ENCODE peak calls at places on chromosome 7, in five cellular contexts. One of them, this sample, is unnamed. For H3K9me3, the result is how much of the 10 kb centered on the place peaks cover.

GRCh38 chr7:112898432-112899290 is 108.5 kb upstream of the TMEM168 start:
- DNase-seq in IMR-90: peak
- DNase-seq in ovary: no peak
- DNase-seq in A549: peak
- DNase-seq in transverse colon: peak
- DNase-seq in this sample: peak

GRCh38 chr7:29622335-29623265 is 59.0 kb downstream of the PRR15 start:
- DNase-seq in IMR-90: peak
- DNase-seq in ovary: no peak
- DNase-seq in A549: peak
- DNase-seq in transverse colon: no peak
- DNase-seq in this sample: no peak

GRCh38 chr7:86644282-86645173 is 819 bp downstream of the GRM3 start:
- DNase-seq in IMR-90: no peak
- DNase-seq in ovary: no peak
- DNase-seq in A549: no peak
- DNase-seq in transverse colon: no peak
- DNase-seq in this sample: no peak

GRCh38 chr7:30925117-30925516 is 13.5 kb downstream of the AQP1 start:
- DNase-seq in IMR-90: no peak
- DNase-seq in ovary: peak
- DNase-seq in A549: no peak
- DNase-seq in transverse colon: no peak
- DNase-seq in this sample: no peak

GRCh38 chr7:63041786-63042185 is 956.9 kb upstream of the ZNF722 start:
- DNase-seq in IMR-90: no peak
- DNase-seq in ovary: no peak
- DNase-seq in A549: no peak
- DNase-seq in transverse colon: no peak
- DNase-seq in this sample: no peak

GRCh38 chr7:141402277-141402996 is 148.8 kb upstream of the AGK start:
- DNase-seq in IMR-90: no peak
- DNase-seq in ovary: no peak
- DNase-seq in A549: no peak
- DNase-seq in transverse colon: no peak
- DNase-seq in this sample: no peak

GRCh38 chr7:79282051-79282694 is 171.3 kb downstream of the MAGI2 start:
- DNase-seq in IMR-90: peak
- DNase-seq in ovary: peak
- DNase-seq in A549: peak
- DNase-seq in transverse colon: no peak
- DNase-seq in this sample: no peak

GRCh38 chr7:98831641-98832221 is 38.1 kb downstream of the TMEM130 start:
- DNase-seq in IMR-90: peak
- DNase-seq in ovary: no peak
- DNase-seq in A549: no peak
- DNase-seq in transverse colon: peak
- DNase-seq in this sample: peak

GRCh38 chr7:3463696-3464095 is 162.6 kb downstream of the SDK1 start:
- DNase-seq in IMR-90: no peak
- DNase-seq in ovary: no peak
- DNase-seq in A549: no peak
- DNase-seq in transverse colon: no peak
- DNase-seq in this sample: no peak

GRCh38 chr7:33895025-33895804 is 10.1 kb upstream of the BMPER start:
- DNase-seq in IMR-90: peak
- DNase-seq in ovary: peak
- DNase-seq in A549: peak
- DNase-seq in transverse colon: peak
- DNase-seq in this sample: peak

GRCh38 chr7:10889266-10889898 is 84.3 kb upstream of the PHF14 start:
- DNase-seq in IMR-90: peak
- DNase-seq in ovary: no peak
- DNase-seq in A549: peak
- DNase-seq in transverse colon: peak
- DNase-seq in this sample: no peak

GRCh38 chr7:75913437-75913836 is 1.5 kb upstream of the POR start:
- DNase-seq in IMR-90: no peak
- DNase-seq in ovary: no peak
- DNase-seq in A549: no peak
- DNase-seq in transverse colon: no peak
- DNase-seq in this sample: no peak

GRCh38 chr7:157552295-157552993 is 215.6 kb downstream of the DNAJB6 start:
- DNase-seq in IMR-90: no peak
- DNase-seq in ovary: no peak
- DNase-seq in A549: no peak
- DNase-seq in transverse colon: no peak
- DNase-seq in this sample: no peak
- H3K9me3 ChIP-seq in IMR-90: half or more
- H3K9me3 ChIP-seq in ovary: under half
- H3K9me3 ChIP-seq in A549: under half
- H3K9me3 ChIP-seq in transverse colon: under half
- H3K9me3 ChIP-seq in this sample: under half

DNA sequence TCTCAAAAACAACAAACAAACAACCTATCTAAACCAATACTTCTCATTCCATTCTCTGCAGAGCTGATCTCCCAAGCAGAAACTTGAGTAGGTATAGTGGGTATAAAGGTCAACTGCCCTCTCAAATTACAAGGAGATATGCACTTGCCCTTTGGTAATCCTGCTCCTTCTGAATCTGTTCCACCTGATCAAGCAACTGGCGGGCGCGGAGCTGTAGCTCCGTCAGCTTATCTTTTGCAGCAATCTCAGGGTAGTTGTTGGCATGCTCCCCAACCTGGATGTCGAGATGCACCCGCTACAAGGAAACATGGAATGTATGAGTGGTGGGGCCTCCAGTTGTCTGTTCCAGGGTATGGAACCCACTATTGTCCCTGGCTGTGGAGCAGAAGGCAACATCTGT is 1.1 kb downstream of the TMED4 start:
- DNase-seq in IMR-90: no peak
- DNase-seq in ovary: no peak
- DNase-seq in A549: no peak
- DNase-seq in transverse colon: peak
- DNase-seq in this sample: peak
- TF ChIP-seq CTCF in IMR-90: no peak
- TF ChIP-seq CTCF in ovary: no peak
- TF ChIP-seq CTCF in A549: no peak
- TF ChIP-seq CTCF in transverse colon: no peak
- TF ChIP-seq CTCF in this sample: no peak

GRCh38 chr7:128409435-128410091 is at the start of gene IMPDH1:
- DNase-seq in IMR-90: peak
- DNase-seq in ovary: peak
- DNase-seq in A549: peak
- DNase-seq in transverse colon: peak
- DNase-seq in this sample: peak
- TF ChIP-seq POLR2A in IMR-90: no peak
- TF ChIP-seq POLR2A in ovary: peak
- TF ChIP-seq POLR2A in A549: peak
- TF ChIP-seq POLR2A in transverse colon: peak
- TF ChIP-seq POLR2A in this sample: peak

DNA sequence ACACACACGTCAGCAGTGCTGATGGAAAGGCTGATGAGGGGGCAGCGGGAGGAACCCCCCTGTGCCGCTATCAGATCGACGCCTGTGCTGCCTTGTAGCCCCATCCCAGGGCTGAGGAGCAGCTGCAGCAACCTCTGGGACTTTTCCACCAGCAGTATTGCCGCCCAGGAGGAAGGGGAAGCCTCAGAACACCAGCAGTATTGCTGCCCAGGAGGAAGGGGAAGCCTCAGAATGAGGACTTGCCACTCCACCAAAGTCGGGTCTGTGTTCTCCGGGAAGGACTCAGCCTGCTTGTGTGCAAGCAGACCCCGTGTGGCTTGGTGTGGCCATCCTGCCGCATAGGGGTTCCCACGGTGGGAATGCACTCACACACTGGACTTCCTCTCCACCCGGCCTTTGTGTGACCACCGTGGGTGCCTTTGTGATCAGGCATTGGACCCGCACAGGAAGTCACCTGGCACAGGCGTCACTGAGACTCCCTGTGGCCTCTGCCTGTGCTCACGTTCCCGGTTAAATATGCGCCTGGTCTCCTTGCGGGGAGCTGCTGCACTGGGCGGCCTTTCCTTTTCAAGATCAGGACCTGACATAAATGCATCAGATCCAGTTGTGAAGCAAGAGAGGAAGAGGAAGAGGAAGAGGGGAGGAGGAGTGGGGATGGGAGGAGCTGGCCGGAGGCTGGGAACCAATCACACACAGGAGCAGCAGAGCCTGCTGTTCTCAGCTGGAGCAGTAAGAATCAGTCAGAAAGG is 248.5 kb downstream of the DNAJB6 start:
- DNase-seq in IMR-90: no peak
- DNase-seq in ovary: no peak
- DNase-seq in A549: no peak
- DNase-seq in transverse colon: no peak
- DNase-seq in this sample: no peak
- H3K9me3 ChIP-seq in IMR-90: half or more
- H3K9me3 ChIP-seq in ovary: under half
- H3K9me3 ChIP-seq in A549: under half
- H3K9me3 ChIP-seq in transverse colon: under half
- H3K9me3 ChIP-seq in this sample: under half

GRCh38 chr7:4556868-4557620 is 125.1 kb upstream of the FOXK1 start:
- DNase-seq in IMR-90: peak
- DNase-seq in ovary: no peak
- DNase-seq in A549: no peak
- DNase-seq in transverse colon: no peak
- DNase-seq in this sample: no peak

GRCh38 chr7:4566714-4567113 is 115.4 kb upstream of the FOXK1 start:
- DNase-seq in IMR-90: no peak
- DNase-seq in ovary: no peak
- DNase-seq in A549: no peak
- DNase-seq in transverse colon: no peak
- DNase-seq in this sample: no peak

DNA sequence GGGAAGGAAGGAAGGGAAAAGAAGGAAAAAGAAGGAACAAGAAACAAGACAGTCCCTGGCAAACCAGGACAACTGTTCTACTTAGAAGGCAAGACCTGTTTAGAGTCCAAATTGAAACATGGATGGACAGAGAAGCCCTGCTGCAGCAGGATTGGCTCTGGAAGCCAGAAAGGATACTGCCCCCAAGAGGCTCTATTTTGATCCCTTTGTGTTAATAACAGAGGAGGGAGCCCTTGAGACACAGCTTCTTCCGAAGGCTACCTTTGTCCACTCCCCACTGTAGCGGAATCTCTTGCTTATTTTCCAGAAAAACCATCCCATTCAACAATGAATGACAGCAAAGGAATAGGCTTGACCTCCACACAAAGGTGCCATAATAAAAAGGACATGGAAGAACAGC is 120.3 kb upstream of the FOXK1 start:
- DNase-seq in IMR-90: no peak
- DNase-seq in ovary: no peak
- DNase-seq in A549: no peak
- DNase-seq in transverse colon: no peak
- DNase-seq in this sample: no peak
- TF ChIP-seq CTCF in IMR-90: no peak
- TF ChIP-seq CTCF in ovary: no peak
- TF ChIP-seq CTCF in A549: peak
- TF ChIP-seq CTCF in transverse colon: no peak
- TF ChIP-seq CTCF in this sample: no peak

GRCh38 chr7:100572281-100572948 is 1.3 kb downstream of the SAP25 start:
- DNase-seq in IMR-90: no peak
- DNase-seq in ovary: no peak
- DNase-seq in A549: no peak
- DNase-seq in transverse colon: no peak
- DNase-seq in this sample: no peak

GRCh38 chr7:100571829-100572116 is 1.9 kb downstream of the SAP25 start:
- DNase-seq in IMR-90: no peak
- DNase-seq in ovary: no peak
- DNase-seq in A549: no peak
- DNase-seq in transverse colon: no peak
- DNase-seq in this sample: no peak

GRCh38 chr7:100574362-100575205 is 884 bp upstream of the SAP25 start:
- DNase-seq in IMR-90: no peak
- DNase-seq in ovary: no peak
- DNase-seq in A549: no peak
- DNase-seq in transverse colon: no peak
- DNase-seq in this sample: no peak

GRCh38 chr7:100573691-100574361 is at the start of gene SAP25:
- DNase-seq in IMR-90: no peak
- DNase-seq in ovary: no peak
- DNase-seq in A549: no peak
- DNase-seq in transverse colon: no peak
- DNase-seq in this sample: no peak

DNA sequence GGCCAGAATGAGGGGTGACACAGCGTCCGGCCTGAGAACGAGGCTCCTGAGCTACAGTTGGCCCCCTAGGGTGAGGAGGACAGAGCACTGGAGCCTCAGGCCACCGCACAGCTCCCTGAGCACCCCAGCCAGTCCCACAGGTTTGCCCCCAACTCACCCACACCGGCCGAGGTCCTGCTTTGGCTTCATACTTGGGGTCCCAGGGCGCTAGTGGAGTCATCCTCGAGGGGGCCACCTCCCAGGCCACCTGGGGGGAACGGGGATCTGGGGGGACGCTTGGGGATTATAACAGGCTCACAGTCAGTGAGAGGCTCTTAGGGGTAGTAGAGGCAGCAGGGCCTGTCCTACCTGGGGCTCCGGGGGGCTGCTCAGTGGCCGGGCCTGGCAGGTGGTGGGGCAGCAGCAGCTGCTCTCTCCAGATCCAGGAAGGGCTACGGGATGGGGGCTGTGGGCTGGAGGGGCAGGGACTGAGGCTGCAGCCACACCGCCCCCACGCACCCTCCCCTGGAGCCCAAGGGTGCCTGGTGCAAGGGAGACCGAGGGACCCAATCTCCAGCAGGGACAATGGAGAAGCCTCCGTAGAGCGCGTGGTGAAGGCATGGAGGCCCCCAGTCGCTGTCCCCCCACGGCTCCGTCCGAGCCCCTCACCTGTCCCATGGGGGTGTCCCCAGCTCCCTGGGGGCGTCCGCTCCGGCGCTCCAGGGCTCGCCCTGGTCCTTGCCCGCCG is 588 bp downstream of the SAP25 start:
- DNase-seq in IMR-90: no peak
- DNase-seq in ovary: no peak
- DNase-seq in A549: no peak
- DNase-seq in transverse colon: no peak
- DNase-seq in this sample: no peak
- TF ChIP-seq POLR2A in IMR-90: no peak
- TF ChIP-seq POLR2A in ovary: no peak
- TF ChIP-seq POLR2A in A549: no peak
- TF ChIP-seq POLR2A in transverse colon: no peak
- TF ChIP-seq POLR2A in this sample: no peak

GRCh38 chr7:7122033-7122478 is 60.3 kb upstream of the C1GALT1 start:
- DNase-seq in IMR-90: no peak
- DNase-seq in ovary: no peak
- DNase-seq in A549: no peak
- DNase-seq in transverse colon: no peak
- DNase-seq in this sample: no peak
- H3K9me3 ChIP-seq in IMR-90: under half
- H3K9me3 ChIP-seq in ovary: under half
- H3K9me3 ChIP-seq in A549: under half
- H3K9me3 ChIP-seq in transverse colon: under half
- H3K9me3 ChIP-seq in this sample: under half

GRCh38 chr7:6071406-6071805 is 40.2 kb downstream of the ANKRD61 start:
- DNase-seq in IMR-90: no peak
- DNase-seq in ovary: no peak
- DNase-seq in A549: no peak
- DNase-seq in transverse colon: no peak
- DNase-seq in this sample: peak
- TF ChIP-seq CTCF in IMR-90: no peak
- TF ChIP-seq CTCF in ovary: no peak
- TF ChIP-seq CTCF in A549: no peak
- TF ChIP-seq CTCF in transverse colon: no peak
- TF ChIP-seq CTCF in this sample: no peak

GRCh38 chr7:105131033-105131656 is 117.1 kb downstream of the KMT2E start:
- DNase-seq in IMR-90: peak
- DNase-seq in ovary: no peak
- DNase-seq in A549: no peak
- DNase-seq in transverse colon: no peak
- DNase-seq in this sample: no peak
- TF ChIP-seq POLR2A in IMR-90: no peak
- TF ChIP-seq POLR2A in ovary: no peak
- TF ChIP-seq POLR2A in A549: no peak
- TF ChIP-seq POLR2A in transverse colon: no peak
- TF ChIP-seq POLR2A in this sample: no peak